ENCODE peak calls at places on chromosomes 2 and 18, in six cellular contexts. One of them, this sample, is unnamed.

GRCh38 chr2:170587937-170588336 is 127.2 kb upstream of the SP5 start:
- DNase-seq in mesenchymal stem cell: peak
- DNase-seq in H1: no peak
- DNase-seq in IMR-90: no peak
- DNase-seq in H9: no peak
- DNase-seq in neuronal stem cell: no peak
- DNase-seq in this sample: no peak

GRCh38 chr2:2572393-2573204 is 241.5 kb upstream of the MYT1L start:
- DNase-seq in H9: no peak
- DNase-seq in mesenchymal stem cell: no peak
- DNase-seq in neuronal stem cell: no peak
- DNase-seq in H1: no peak
- DNase-seq in IMR-90: no peak
- DNase-seq in this sample: no peak

GRCh38 chr2:234305846-234306245 is 191.0 kb downstream of the ARL4C start:
- DNase-seq in mesenchymal stem cell: peak
- DNase-seq in H9: no peak
- DNase-seq in H1: no peak
- DNase-seq in neuronal stem cell: no peak
- DNase-seq in IMR-90: peak
- DNase-seq in this sample: peak

GRCh38 chr2:239283961-239284801 is 116.6 kb downstream of the HDAC4 start:
- DNase-seq in mesenchymal stem cell: no peak
- DNase-seq in neuronal stem cell: no peak
- DNase-seq in IMR-90: no peak
- DNase-seq in H9: peak
- DNase-seq in H1: no peak
- DNase-seq in this sample: no peak

GRCh38 chr2:160687629-160688028 is 194.0 kb upstream of the RBMS1 start:
- DNase-seq in IMR-90: no peak
- DNase-seq in H1: no peak
- DNase-seq in neuronal stem cell: no peak
- DNase-seq in H9: no peak
- DNase-seq in mesenchymal stem cell: no peak
- DNase-seq in this sample: no peak

GRCh38 chr2:128280901-128281321 is 37.8 kb downstream of the HS6ST1 start:
- DNase-seq in H1: no peak
- DNase-seq in IMR-90: no peak
- DNase-seq in mesenchymal stem cell: no peak
- DNase-seq in H9: no peak
- DNase-seq in neuronal stem cell: no peak
- DNase-seq in this sample: no peak

GRCh38 chr18:46097378-46097852 is 681 bp downstream of the ATP5F1A start:
- DNase-seq in neuronal stem cell: no peak
- DNase-seq in H9: no peak
- DNase-seq in mesenchymal stem cell: no peak
- DNase-seq in H1: no peak
- DNase-seq in IMR-90: no peak
- DNase-seq in this sample: no peak

GRCh38 chr2:51813245-51813644 is 781.3 kb upstream of the NRXN1 start:
- DNase-seq in H1: no peak
- DNase-seq in mesenchymal stem cell: peak
- DNase-seq in IMR-90: peak
- DNase-seq in H9: no peak
- DNase-seq in neuronal stem cell: no peak
- DNase-seq in this sample: no peak

GRCh38 chr2:234873828-234874173 is 78.0 kb upstream of the SH3BP4 start:
- DNase-seq in mesenchymal stem cell: peak
- DNase-seq in H9: no peak
- DNase-seq in neuronal stem cell: no peak
- DNase-seq in IMR-90: peak
- DNase-seq in H1: no peak
- DNase-seq in this sample: no peak

GRCh38 chr2:16322308-16323130 is 343.1 kb downstream of the CYRIA start:
- DNase-seq in IMR-90: no peak
- DNase-seq in H9: no peak
- DNase-seq in neuronal stem cell: no peak
- DNase-seq in mesenchymal stem cell: no peak
- DNase-seq in H1: no peak
- DNase-seq in this sample: no peak

GRCh38 chr2:212922701-212923100 is 228.7 kb downstream of the IKZF2 start:
- DNase-seq in neuronal stem cell: no peak
- DNase-seq in mesenchymal stem cell: no peak
- DNase-seq in H1: no peak
- DNase-seq in IMR-90: no peak
- DNase-seq in H9: no peak
- DNase-seq in this sample: no peak

GRCh38 chr2:215749092-215749957 is 264.0 kb downstream of the MREG start:
- DNase-seq in H1: no peak
- DNase-seq in IMR-90: peak
- DNase-seq in H9: no peak
- DNase-seq in mesenchymal stem cell: peak
- DNase-seq in neuronal stem cell: no peak
- DNase-seq in this sample: no peak

GRCh38 chr2:20490300-20491181 is 43.7 kb downstream of the RHOB start:
- DNase-seq in H1: no peak
- DNase-seq in IMR-90: peak
- DNase-seq in mesenchymal stem cell: no peak
- DNase-seq in H9: no peak
- DNase-seq in neuronal stem cell: no peak
- DNase-seq in this sample: no peak

GRCh38 chr2:8583400-8584173 is 98.3 kb upstream of the ID2 start:
- DNase-seq in H9: peak
- DNase-seq in H1: peak
- DNase-seq in mesenchymal stem cell: peak
- DNase-seq in IMR-90: peak
- DNase-seq in neuronal stem cell: peak
- DNase-seq in this sample: peak

GRCh38 chr2:85161626-85161960 is 28.4 kb downstream of the TCF7L1 start:
- DNase-seq in IMR-90: peak
- DNase-seq in mesenchymal stem cell: peak
- DNase-seq in H9: no peak
- DNase-seq in neuronal stem cell: no peak
- DNase-seq in H1: no peak
- DNase-seq in this sample: no peak

GRCh38 chr2:8622199-8622911 is 59.5 kb upstream of the ID2 start:
- DNase-seq in neuronal stem cell: no peak
- DNase-seq in H9: no peak
- DNase-seq in IMR-90: no peak
- DNase-seq in H1: no peak
- DNase-seq in mesenchymal stem cell: no peak
- DNase-seq in this sample: no peak

GRCh38 chr2:190812506-190813294 is 67.9 kb upstream of the GLS start:
- DNase-seq in H9: no peak
- DNase-seq in IMR-90: peak
- DNase-seq in mesenchymal stem cell: peak
- DNase-seq in neuronal stem cell: no peak
- DNase-seq in H1: no peak
- DNase-seq in this sample: no peak

GRCh38 chr2:215958231-215958630 is 55.1 kb downstream of the MREG start:
- DNase-seq in IMR-90: no peak
- DNase-seq in H9: no peak
- DNase-seq in H1: no peak
- DNase-seq in mesenchymal stem cell: no peak
- DNase-seq in neuronal stem cell: no peak
- DNase-seq in this sample: no peak

GRCh38 chr2:83578405-83578804 is 880.7 kb downstream of the SUCLG1 start:
- DNase-seq in neuronal stem cell: no peak
- DNase-seq in H1: no peak
- DNase-seq in mesenchymal stem cell: no peak
- DNase-seq in IMR-90: no peak
- DNase-seq in H9: no peak
- DNase-seq in this sample: no peak

GRCh38 chr2:65061910-65062339 is 5.7 kb downstream of the CEP68 start:
- DNase-seq in IMR-90: no peak
- DNase-seq in mesenchymal stem cell: no peak
- DNase-seq in H9: no peak
- DNase-seq in H1: no peak
- DNase-seq in neuronal stem cell: no peak
- DNase-seq in this sample: no peak

GRCh38 chr2:80300346-80300745 is 4.2 kb downstream of the LRRTM1 start:
- DNase-seq in H1: no peak
- DNase-seq in mesenchymal stem cell: no peak
- DNase-seq in H9: no peak
- DNase-seq in neuronal stem cell: no peak
- DNase-seq in IMR-90: no peak
- DNase-seq in this sample: peak

GRCh38 chr2:230694241-230694640 is 18.4 kb upstream of the CAB39 start:
- DNase-seq in IMR-90: no peak
- DNase-seq in neuronal stem cell: no peak
- DNase-seq in H9: no peak
- DNase-seq in H1: no peak
- DNase-seq in mesenchymal stem cell: no peak
- DNase-seq in this sample: no peak

GRCh38 chr2:907706-908105 is 42.9 kb upstream of the SNTG2 start:
- DNase-seq in H9: peak
- DNase-seq in H1: no peak
- DNase-seq in neuronal stem cell: no peak
- DNase-seq in IMR-90: no peak
- DNase-seq in mesenchymal stem cell: no peak
- DNase-seq in this sample: peak

DNA sequence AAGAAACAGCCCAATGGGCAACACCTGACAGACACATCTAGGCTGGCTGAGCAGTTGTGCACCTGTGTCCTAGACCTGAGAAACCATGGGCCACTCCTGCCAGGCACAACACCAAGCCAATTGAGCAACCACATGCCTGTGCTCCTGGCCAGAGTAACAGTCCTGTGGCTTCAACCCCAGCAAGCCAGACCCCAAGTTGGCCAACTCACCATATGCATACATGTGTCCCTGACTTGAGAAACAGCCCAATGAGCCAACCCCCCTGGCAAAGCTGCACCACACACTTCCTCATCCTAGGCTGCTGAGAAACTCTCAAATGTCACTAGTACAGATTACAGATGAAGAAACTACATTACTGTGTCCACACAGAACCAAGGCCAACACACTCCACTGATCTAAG is 36.6 kb downstream of the USP34 start:
- DNase-seq in neuronal stem cell: no peak
- DNase-seq in H1: no peak
- DNase-seq in IMR-90: no peak
- DNase-seq in H9: no peak
- DNase-seq in mesenchymal stem cell: no peak
- DNase-seq in this sample: no peak
- H3K27ac ChIP-seq in neuronal stem cell: no peak
- H3K27ac ChIP-seq in H1: no peak
- H3K27ac ChIP-seq in IMR-90: no peak
- H3K27ac ChIP-seq in H9: no peak
- H3K27ac ChIP-seq in mesenchymal stem cell: no peak
- H3K27ac ChIP-seq in this sample: no peak

DNA sequence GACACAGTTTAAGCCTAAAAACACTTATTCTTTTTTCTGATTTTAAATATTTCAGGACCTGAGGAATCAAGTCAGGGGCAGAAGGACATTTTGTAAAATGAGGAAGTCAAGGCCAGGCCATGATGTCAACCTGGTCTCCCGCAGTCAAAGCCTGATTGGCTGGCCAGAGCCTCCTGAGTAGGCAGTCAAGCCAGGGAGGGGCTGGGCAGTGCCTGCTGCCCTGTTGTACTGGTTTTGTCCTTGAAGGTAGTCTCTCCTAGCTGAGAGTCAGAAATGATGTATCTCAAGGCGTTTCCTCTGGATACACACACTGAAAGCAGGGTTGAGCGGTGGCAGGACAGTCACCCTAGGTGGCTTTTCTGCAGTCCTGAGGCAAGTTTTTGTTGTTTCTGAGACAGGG is 19.8 kb downstream of the CCT7 start:
- DNase-seq in H9: no peak
- DNase-seq in neuronal stem cell: no peak
- DNase-seq in mesenchymal stem cell: no peak
- DNase-seq in H1: no peak
- DNase-seq in IMR-90: no peak
- DNase-seq in this sample: no peak
- H2BK5ac ChIP-seq in H9: no peak
- H2BK5ac ChIP-seq in neuronal stem cell: no peak
- H2BK5ac ChIP-seq in mesenchymal stem cell: no peak
- H2BK5ac ChIP-seq in H1: no peak
- H2BK5ac ChIP-seq in IMR-90: no peak
- H2BK5ac ChIP-seq in this sample: no peak

DNA sequence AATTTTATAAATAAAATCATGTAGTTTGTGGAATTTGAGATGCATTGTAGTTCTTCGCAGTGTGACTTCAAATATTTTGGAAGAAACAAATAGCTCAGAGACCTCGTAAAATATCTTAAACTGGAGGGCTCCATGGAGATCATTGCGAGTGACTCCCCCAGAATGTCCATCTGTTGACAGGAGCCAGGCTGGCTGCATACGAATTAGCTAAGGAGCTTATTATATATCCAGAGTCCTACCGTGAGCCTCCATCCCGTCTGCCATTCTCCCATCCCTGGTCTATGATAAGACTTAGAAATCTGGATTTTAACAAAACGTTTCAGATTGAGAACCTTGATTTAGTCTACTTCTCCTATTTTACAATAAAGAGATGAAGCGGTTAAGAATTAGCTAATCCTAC is 80.2 kb downstream of the MSH2 start:
- DNase-seq in mesenchymal stem cell: no peak
- DNase-seq in IMR-90: no peak
- DNase-seq in neuronal stem cell: no peak
- DNase-seq in H1: no peak
- DNase-seq in H9: no peak
- DNase-seq in this sample: no peak
- H3K4me2 ChIP-seq in mesenchymal stem cell: no peak
- H3K4me2 ChIP-seq in IMR-90: no peak
- H3K4me2 ChIP-seq in neuronal stem cell: no peak
- H3K4me2 ChIP-seq in H1: no peak
- H3K4me2 ChIP-seq in H9: no peak
- H3K4me2 ChIP-seq in this sample: no peak

DNA sequence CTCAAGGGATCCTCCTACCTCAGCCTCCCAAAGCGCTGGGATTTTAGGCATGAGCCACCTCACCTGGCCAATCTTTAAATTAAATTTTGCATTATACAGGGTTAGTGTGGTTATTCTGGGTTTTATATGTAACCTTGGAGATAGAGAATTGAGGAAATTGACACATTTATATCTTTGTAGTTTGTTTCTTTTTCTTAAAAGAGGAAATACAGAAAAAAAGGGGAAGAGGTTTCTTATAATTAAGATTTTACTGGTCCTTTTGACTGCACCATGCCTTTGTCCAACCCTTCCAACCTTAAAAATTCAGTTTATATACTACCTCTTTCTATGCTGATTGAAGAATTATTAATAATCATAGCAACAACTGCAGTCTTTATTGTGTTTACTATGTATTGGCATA is 210.1 kb upstream of the STON1 start:
- DNase-seq in neuronal stem cell: no peak
- DNase-seq in H1: no peak
- DNase-seq in IMR-90: no peak
- DNase-seq in H9: no peak
- DNase-seq in mesenchymal stem cell: no peak
- DNase-seq in this sample: no peak
- H3K27ac ChIP-seq in neuronal stem cell: no peak
- H3K27ac ChIP-seq in H1: no peak
- H3K27ac ChIP-seq in IMR-90: no peak
- H3K27ac ChIP-seq in H9: no peak
- H3K27ac ChIP-seq in mesenchymal stem cell: no peak
- H3K27ac ChIP-seq in this sample: no peak

GRCh38 chr2:23940262-23940975 is at the start of gene UBXN2A:
- DNase-seq in mesenchymal stem cell: peak
- DNase-seq in H1: no peak
- DNase-seq in neuronal stem cell: peak
- DNase-seq in H9: peak
- DNase-seq in IMR-90: peak
- DNase-seq in this sample: peak
- H2BK5ac ChIP-seq in mesenchymal stem cell: peak
- H2BK5ac ChIP-seq in H1: peak
- H2BK5ac ChIP-seq in neuronal stem cell: peak
- H2BK5ac ChIP-seq in H9: no peak
- H2BK5ac ChIP-seq in IMR-90: peak
- H2BK5ac ChIP-seq in this sample: peak